ENCODE peak calls at places on chromosomes 1 and 21, in six cellular contexts. G, C, Y, W, M and N are unnamed samples.
A peak's percentile ranks its signal among the peaks of the same experiment; 100 is the strongest.

GRCh38 chr1:76153856-76154212 is 79.3 kb downstream of the ST6GALNAC3 start:
- DNase-seq in G (no peak), C (no peak), Y (no peak), W (no peak), M (no peak), N (no peak)

GRCh38 chr1:54131419-54131818 is 21.4 kb downstream of the CDCP2 start:
- DNase-seq in G (no peak), C (no peak), Y (no peak), W (no peak), M (no peak), N (no peak)

GRCh38 chr1:47697616-47698335 is 259.9 kb downstream of the FOXD2 start:
- DNase-seq in G (no peak), C (peak; percentile 24), Y (no peak), W (peak; percentile 35), M (peak; percentile 72), N (no peak)

GRCh38 chr1:167563579-167564246 is 10.2 kb upstream of the CREG1 start:
- DNase-seq in G (no peak), C (no peak), Y (no peak), W (peak; percentile 72), M (peak; percentile 17), N (no peak)

GRCh38 chr21:37974081-37974480 is 57.8 kb upstream of the KCNJ6 start:
- DNase-seq in G (peak; percentile 17), C (no peak), Y (no peak), W (no peak), M (no peak), N (no peak)

GRCh38 chr1:150619576-150620509 is 9.6 kb downstream of the ENSA start:
- DNase-seq in G (peak; percentile 85), C (no peak), Y (no peak), W (no peak), M (no peak), N (peak; percentile 47)

GRCh38 chr1:78254517-78254916 is 208.8 kb downstream of the GIPC2 start:
- DNase-seq in G (peak; percentile 77), C (no peak), Y (no peak), W (no peak), M (no peak), N (no peak)

GRCh38 chr1:208604295-208604694 is 360.1 kb upstream of the PLXNA2 start:
- DNase-seq in G (no peak), C (no peak), Y (no peak), W (no peak), M (no peak), N (no peak)

GRCh38 chr1:89519779-89520358 is 4.8 kb upstream of the LRRC8B start:
- DNase-seq in G (peak; percentile 73), C (no peak), Y (no peak), W (no peak), M (peak; percentile 17), N (peak; percentile 33)

GRCh38 chr1:180062452-180062971 is 92.2 kb upstream of the QSOX1 start:
- DNase-seq in G (no peak), C (no peak), Y (no peak), W (no peak), M (no peak), N (no peak)

GRCh38 chr1:152441756-152442155 is 27.7 kb upstream of the CRNN start:
- DNase-seq in G (no peak), C (no peak), Y (no peak), W (no peak), M (no peak), N (no peak)

GRCh38 chr21:28339403-28339802 is 653.3 kb downstream of the LTN1 start:
- DNase-seq in G (no peak), C (no peak), Y (no peak), W (no peak), M (no peak), N (no peak)

GRCh38 chr21:39659070-39659815 is 46.5 kb downstream of the B3GALT5 start:
- DNase-seq in G (no peak), C (no peak), Y (no peak), W (no peak), M (no peak), N (no peak)

GRCh38 chr1:237000191-237000590 is 4.0 kb downstream of the MT1HL1 start:
- DNase-seq in G (no peak), C (no peak), Y (no peak), W (no peak), M (no peak), N (no peak)

GRCh38 chr1:50418600-50419109 is 4.6 kb downstream of the DMRTA2 start:
- DNase-seq in G (no peak), C (no peak), Y (no peak), W (peak; percentile 78), M (no peak), N (no peak)

GRCh38 chr1:204791453-204792366 is 79.0 kb upstream of the NFASC start:
- DNase-seq in G (peak; percentile 65), C (peak; percentile 90), Y (peak; percentile 56), W (peak; percentile 90), M (peak; percentile 81), N (peak; percentile 98)

GRCh38 chr1:27864264-27864895 is 8.0 kb upstream of the THEMIS2 start:
- DNase-seq in G (peak; percentile 13), C (no peak), Y (no peak), W (no peak), M (no peak), N (no peak)

GRCh38 chr1:59947047-59947938 is 20.7 kb upstream of the CYP2J2 start:
- DNase-seq in G (peak; percentile 77), C (no peak), Y (peak; percentile 14), W (no peak), M (peak; percentile 61), N (peak; percentile 64)

GRCh38 chr1:162177126-162177525 is 107.6 kb downstream of the NOS1AP start:
- DNase-seq in G (peak; percentile 6), C (no peak), Y (no peak), W (no peak), M (no peak), N (peak; percentile 87)

GRCh38 chr1:230507671-230508407 is 81.7 kb upstream of the PGBD5 start:
- DNase-seq in G (peak; percentile 43), C (no peak), Y (no peak), W (no peak), M (no peak), N (no peak)

GRCh38 chr1:163571950-163572349 is 250.2 kb downstream of the NUF2 start:
- DNase-seq in G (no peak), C (no peak), Y (no peak), W (no peak), M (no peak), N (no peak)

GRCh38 chr1:151790940-151791651 is 796 bp upstream of the TDRKH start:
- DNase-seq in G (peak; percentile 13), C (peak; percentile 85), Y (no peak), W (no peak), M (peak; percentile 48), N (peak; percentile 71)

GRCh38 chr1:60277269-60277668 is 203.7 kb upstream of the C1orf87 start:
- DNase-seq in G (no peak), C (no peak), Y (no peak), W (no peak), M (no peak), N (no peak)

GRCh38 chr1:86594284-86594683 is 47.4 kb downstream of the CLCA4 start:
- DNase-seq in G (no peak), C (no peak), Y (no peak), W (no peak), M (no peak), N (no peak)

GRCh38 chr1:30599721-30600120 is 123.7 kb downstream of the MATN1 start:
- DNase-seq in G (no peak), C (no peak), Y (no peak), W (no peak), M (no peak), N (no peak)

GRCh38 chr21:26405071-26405470 is 168.0 kb downstream of the CYYR1 start:
- DNase-seq in G (peak; percentile 58), C (no peak), Y (no peak), W (no peak), M (no peak), N (no peak)

GRCh38 chr1:177585492-177586220 is 384.2 kb downstream of the SEC16B start:
- DNase-seq in G (no peak), C (no peak), Y (no peak), W (no peak), M (peak; percentile 66), N (no peak)

GRCh38 chr1:115911298-115911697 is 65.0 kb upstream of the SLC22A15 start:
- DNase-seq in G (no peak), C (no peak), Y (no peak), W (no peak), M (no peak), N (no peak)

GRCh38 chr1:76501576-76502219 is 365.6 kb upstream of the ST6GALNAC5 start:
- DNase-seq in G (no peak), C (no peak), Y (no peak), W (no peak), M (no peak), N (no peak)

GRCh38 chr1:244837597-244838258 is 2.3 kb downstream of the COX20 start:
- DNase-seq in G (no peak), C (no peak), Y (no peak), W (no peak), M (no peak), N (no peak)
- H3K4me3 ChIP-seq in G (no peak overlapping the region), C (no peak overlapping the region), Y (no peak overlapping the region), W (no peak overlapping the region), M (peak overlapping the region; percentile 63), N (no peak overlapping the region)

DNA sequence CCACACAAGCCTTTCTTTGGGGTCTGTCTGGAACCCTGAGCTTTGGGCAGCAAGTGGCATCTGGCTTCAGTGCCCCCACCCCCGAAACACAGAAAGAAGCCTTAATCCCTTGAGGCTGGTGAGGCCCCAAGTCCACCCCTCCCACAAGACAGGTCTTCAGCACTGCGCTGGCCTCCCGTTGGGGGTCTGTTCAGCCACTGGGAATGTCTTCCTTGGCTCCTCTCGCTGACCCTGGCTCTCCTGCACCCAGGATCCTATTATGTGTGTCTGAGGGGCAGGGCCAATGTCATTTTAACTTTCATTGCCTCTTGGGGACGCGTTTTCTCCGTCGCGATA is 26.9 kb downstream of the ATP8B2 start:
- DNase-seq in G (no peak), C (no peak), Y (no peak), W (no peak), M (no peak), N (no peak)
- H3K4me3 ChIP-seq in G (peak overlapping the region; percentile 30), C (peak overlapping the region; percentile 66), Y (peak overlapping the region; percentile 32), W (no peak overlapping the region), M (peak overlapping the region; percentile 51), N (peak overlapping the region; percentile 46)

DNA sequence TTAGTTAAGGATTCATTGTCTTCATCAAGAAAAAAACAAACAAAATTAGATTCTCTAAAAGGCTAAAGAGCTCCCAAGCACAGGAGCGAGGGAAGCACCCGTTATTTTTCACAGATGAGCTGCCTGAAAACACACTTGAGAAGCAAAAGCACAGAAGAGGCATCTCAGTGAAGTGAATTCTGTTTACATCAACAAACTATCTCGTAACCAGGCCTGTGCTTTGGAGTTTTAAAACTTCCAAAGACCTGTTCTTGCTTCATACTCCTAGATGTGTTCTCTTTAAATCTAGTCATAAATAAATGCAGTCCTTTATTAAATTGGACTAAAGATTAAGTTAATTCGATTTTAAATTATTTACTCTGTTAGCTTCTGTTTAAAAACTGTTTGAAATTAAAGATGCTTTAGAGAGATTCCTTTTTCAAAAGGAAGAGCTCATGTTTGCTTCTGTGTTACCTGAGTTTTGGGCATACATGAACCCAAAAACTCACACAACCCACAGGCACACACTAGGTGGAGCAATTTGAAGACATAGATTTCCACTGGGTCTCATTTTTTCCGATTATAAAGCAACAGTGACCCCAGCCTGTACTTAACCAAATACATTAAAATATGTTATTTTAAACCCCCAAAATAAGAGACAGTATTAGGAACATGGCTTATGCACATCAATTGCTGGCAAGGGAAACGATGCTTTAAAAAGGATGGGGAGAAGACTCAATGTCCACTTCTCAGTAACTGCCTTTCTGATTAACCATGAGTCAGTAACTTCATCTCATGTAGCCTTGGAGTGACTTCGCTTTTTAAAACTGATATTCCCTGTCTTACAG is 648.2 kb downstream of the SMYD3 start:
- DNase-seq in G (peak; percentile 75), C (no peak), Y (no peak), W (no peak), M (no peak), N (no peak)
- H3K4me3 ChIP-seq in G (no peak overlapping the region), C (no peak overlapping the region), Y (no peak overlapping the region), W (no peak overlapping the region), M (no peak overlapping the region), N (no peak overlapping the region)

GRCh38 chr1:156080598-156081173 is 1.6 kb downstream of the MEX3A start:
- DNase-seq in G (no peak), C (no peak), Y (peak; percentile 50), W (no peak), M (no peak), N (no peak)
- H3K4me3 ChIP-seq in G (peak overlapping the region; percentile 79), C (peak overlapping the region; percentile 71), Y (peak overlapping the region; percentile 81), W (no peak overlapping the region), M (no peak overlapping the region), N (peak overlapping the region; percentile 70)